ENCODE peak calls at places on chromosome 16, in four cellular contexts. Z, V, N and D are unnamed samples.

GRCh38 chr16:29009050-29009837 is 24.4 kb downstream of the LAT start:
- DNase-seq in Z (no peak), V (no peak), N (no peak), D (no peak)

GRCh38 chr16:14523632-14524031 is 106.4 kb downstream of the PARN start:
- DNase-seq in N (no peak), V (no peak), Z (no peak), D (no peak)

GRCh38 chr16:75319513-75320401 is 68.3 kb upstream of the BCAR1 start:
- DNase-seq in N (peak), Z (peak), V (peak), D (peak)

GRCh38 chr16:13997933-13998332 is 73.2 kb upstream of the MRTFB start:
- DNase-seq in V (peak), N (no peak), Z (no peak), D (no peak)

GRCh38 chr16:86343733-86344585 is 166.4 kb upstream of the FOXF1 start:
- DNase-seq in Z (peak), N (peak), V (no peak), D (peak)

GRCh38 chr16:31274831-31275816 is 15.3 kb downstream of the ITGAM start:
- DNase-seq in Z (no peak), V (peak), N (no peak), D (no peak)

GRCh38 chr16:82638095-82638798 is 11.5 kb downstream of the CDH13 start:
- DNase-seq in Z (peak), N (peak), V (peak), D (peak)

GRCh38 chr16:68074850-68075249 is 10.3 kb upstream of the NFATC3 start:
- DNase-seq in Z (no peak), N (no peak), V (no peak), D (no peak)

GRCh38 chr16:19393226-19394074 is 24.2 kb upstream of the TMC5 start:
- DNase-seq in V (peak), Z (peak), N (peak), D (peak)

GRCh38 chr16:56742030-56742984 is 12.4 kb downstream of the NUP93 start:
- DNase-seq in V (peak), Z (peak), N (peak), D (peak)

GRCh38 chr16:89691986-89692569 is 5.6 kb downstream of the CDK10 start:
- DNase-seq in Z (no peak), N (no peak), V (no peak), D (no peak)

GRCh38 chr16:86252596-86252995 is 257.7 kb upstream of the FOXF1 start:
- DNase-seq in Z (peak), N (peak), V (peak), D (peak)

GRCh38 chr16:27839419-27839818 is 224.1 kb downstream of the GSG1L start:
- DNase-seq in Z (peak), N (peak), V (peak), D (peak)

GRCh38 chr16:59385953-59386352 is 651.8 kb upstream of the GOT2 start:
- DNase-seq in N (peak), Z (peak), V (peak), D (peak)

GRCh38 chr16:72898216-72898825 is 149.6 kb downstream of the ZFHX3 start:
- DNase-seq in N (no peak), Z (no peak), V (no peak), D (no peak)

GRCh38 chr16:84421081-84421937 is 53.0 kb downstream of the ATP2C2 start:
- DNase-seq in N (no peak), V (no peak), Z (no peak), D (no peak)

GRCh38 chr16:88963583-88963982 is 13.4 kb downstream of the CBFA2T3 start:
- DNase-seq in N (no peak), Z (no peak), V (peak), D (no peak)

GRCh38 chr16:79008036-79008868 is 592.3 kb downstream of the MAF start:
- DNase-seq in N (no peak), V (no peak), Z (no peak), D (peak)

GRCh38 chr16:19084139-19084538 is 16.7 kb downstream of the COQ7 start:
- DNase-seq in Z (no peak), V (no peak), N (no peak), D (no peak)

GRCh38 chr16:70151391-70151790 is 22.2 kb upstream of the CLEC18C start:
- DNase-seq in N (no peak), V (no peak), Z (no peak), D (no peak)

GRCh38 chr16:67542464-67542863 is 13.8 kb downstream of the RIPOR1 start:
- DNase-seq in N (peak), Z (peak), V (peak), D (peak)

DNA sequence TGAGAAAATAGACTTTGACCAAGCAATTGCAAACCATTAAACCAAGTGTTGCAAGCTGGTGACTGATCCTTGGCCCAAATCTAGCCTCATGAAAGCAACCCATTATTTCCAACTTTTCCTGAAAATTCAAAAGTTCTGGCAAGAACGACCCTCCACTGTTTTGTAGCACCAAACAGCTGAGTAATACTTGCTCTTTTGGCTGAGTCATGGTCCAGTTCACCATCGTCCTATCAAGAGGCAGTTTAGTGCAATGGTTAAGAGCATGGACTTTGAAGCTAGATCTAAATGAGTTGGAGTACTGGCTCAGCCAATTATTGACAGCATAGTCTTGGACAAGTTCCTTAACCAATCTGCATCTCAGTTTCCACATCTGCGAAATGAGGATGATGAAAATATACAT is 31.3 kb downstream of the SCNN1G start:
- DNase-seq in Z (no peak), N (no peak), V (no peak), D (no peak)
- H3K9ac ChIP-seq in Z (no peak), N (no peak), V (no peak), D (no peak)

DNA sequence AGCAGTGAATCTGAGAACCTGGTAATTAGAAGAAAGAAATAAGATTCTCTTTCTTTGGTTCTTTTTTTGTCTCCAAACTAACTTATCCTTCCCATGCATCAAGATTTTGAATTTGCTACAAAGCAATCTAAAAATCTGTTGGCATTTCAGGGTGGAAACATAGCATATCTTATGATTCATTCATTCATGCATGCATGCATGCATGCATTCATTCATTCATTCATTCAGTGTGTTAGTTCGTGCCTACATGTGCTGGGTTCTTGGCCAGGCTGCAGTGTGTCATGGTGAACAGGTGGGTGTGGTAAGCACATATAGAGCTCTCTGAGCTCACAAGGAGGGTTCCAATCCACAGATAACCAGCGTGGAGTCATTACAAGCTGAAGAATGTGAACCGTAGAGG is 410.5 kb downstream of the CPPED1 start:
- DNase-seq in V (no peak), N (no peak), Z (no peak), D (no peak)
- H3K9ac ChIP-seq in V (no peak), N (no peak), Z (no peak), D (no peak)

GRCh38 chr16:53100889-53101288 is 46.1 kb downstream of the CHD9 start:
- DNase-seq in V (no peak), Z (no peak), N (no peak), D (no peak)
- H3K9ac ChIP-seq in V (no peak), Z (no peak), N (no peak), D (no peak)

GRCh38 chr16:24646646-24646995 is 82.8 kb upstream of the TNRC6A start:
- DNase-seq in Z (no peak), V (no peak), N (no peak), D (no peak)
- H3K9ac ChIP-seq in Z (peak), V (no peak), N (peak), D (peak)

GRCh38 chr16:11051430-11052079 is 107.2 kb downstream of the CLEC16A start:
- DNase-seq in V (no peak), N (no peak), Z (no peak), D (no peak)
- H3K9ac ChIP-seq in V (no peak), N (no peak), Z (no peak), D (no peak)

GRCh38 chr16:8675183-8676159 is 1.1 kb downstream of the ABAT start:
- DNase-seq in Z (no peak), V (no peak), N (peak), D (no peak)

GRCh38 chr16:8678068-8678927 is 3.9 kb downstream of the ABAT start:
- DNase-seq in Z (peak), V (peak), N (peak), D (peak)

GRCh38 chr16:8676160-8676547 is 1.7 kb downstream of the ABAT start:
- DNase-seq in Z (no peak), V (no peak), N (no peak), D (no peak)

GRCh38 chr16:8677481-8677880 is 3.1 kb downstream of the ABAT start:
- DNase-seq in Z (no peak), N (peak), V (peak), D (no peak)

GRCh38 chr16:8676737-8677375 is 2.4 kb downstream of the ABAT start:
- DNase-seq in N (peak), Z (no peak), V (no peak), D (no peak)
- H3K9ac ChIP-seq in N (no peak), Z (no peak), V (no peak), D (no peak)